ENCODE peak calls at places on chromosomes 12 and 14, in nine cellular contexts. D, M, G, O, K, I, P, L and A are unnamed samples.

GRCh38 chr12:111454311-111454710 is 48.6 kb downstream of the SH2B3 start:
- DNase-seq in D (no peak), M (no peak), G (no peak), O (no peak), K (no peak), I (no peak), P (no peak), L (no peak), A (no peak)

GRCh38 chr14:106605548-106606448 is 1079.4 kb downstream of the TMEM121 start:
- DNase-seq in D (no peak), M (peak), G (no peak), O (no peak), K (no peak), I (peak), P (no peak), L (no peak), A (no peak)

GRCh38 chr14:68782091-68782981 is 10.5 kb downstream of the ZFP36L1 start:
- DNase-seq in D (no peak), M (no peak), G (no peak), O (no peak), K (no peak), I (peak), P (no peak), L (peak), A (no peak)

GRCh38 chr14:93106541-93107156 is 9.1 kb downstream of the ITPK1 start:
- DNase-seq in D (no peak), M (no peak), G (no peak), O (no peak), K (no peak), I (no peak), P (no peak), L (no peak), A (no peak)

GRCh38 chr12:79174656-79175055 is 310.1 kb downstream of the SYT1 start:
- DNase-seq in D (no peak), M (peak), G (peak), O (no peak), K (peak), I (no peak), P (peak), L (no peak), A (peak)

GRCh38 chr14:44699391-44699790 is 192.3 kb upstream of the FSCB start:
- DNase-seq in D (no peak), M (no peak), G (no peak), O (no peak), K (no peak), I (no peak), P (no peak), L (no peak), A (no peak)

GRCh38 chr12:1912580-1913376 is 5.7 kb downstream of the CACNA2D4 start:
- DNase-seq in D (no peak), M (no peak), G (no peak), O (no peak), K (no peak), I (no peak), P (no peak), L (no peak), A (peak)

GRCh38 chr12:107761502-107761904 is 566 bp upstream of the PRDM4 start:
- DNase-seq in D (no peak), M (no peak), G (peak), O (no peak), K (no peak), I (no peak), P (no peak), L (no peak), A (no peak)

GRCh38 chr14:22095845-22096510 is 422.4 kb upstream of the OR4E1 start:
- DNase-seq in D (no peak), M (no peak), G (no peak), O (no peak), K (no peak), I (no peak), P (no peak), L (no peak), A (no peak)

GRCh38 chr14:54001189-54001878 is 44.7 kb upstream of the BMP4 start:
- DNase-seq in D (no peak), M (no peak), G (peak), O (no peak), K (peak), I (no peak), P (no peak), L (no peak), A (no peak)

GRCh38 chr12:28033538-28033915 is 61.0 kb upstream of the PTHLH start:
- DNase-seq in D (no peak), M (no peak), G (no peak), O (no peak), K (peak), I (no peak), P (no peak), L (no peak), A (peak)

GRCh38 chr12:89351489-89352241 is 636 bp downstream of the DUSP6 start:
- DNase-seq in D (no peak), M (peak), G (no peak), O (no peak), K (no peak), I (peak), P (no peak), L (peak), A (no peak)

GRCh38 chr12:109053382-109054123 is 1.2 kb downstream of the USP30 start:
- DNase-seq in D (no peak), M (no peak), G (no peak), O (no peak), K (no peak), I (no peak), P (no peak), L (no peak), A (peak)

GRCh38 chr14:68486033-68486732 is 306.7 kb downstream of the ZFP36L1 start:
- DNase-seq in D (no peak), M (no peak), G (no peak), O (no peak), K (no peak), I (peak), P (no peak), L (no peak), A (no peak)

GRCh38 chr14:55107766-55108554 is 21.1 kb upstream of the LGALS3 start:
- DNase-seq in D (peak), M (peak), G (no peak), O (peak), K (peak), I (peak), P (peak), L (peak), A (peak)

GRCh38 chr14:52351561-52352491 is 37.7 kb downstream of the PTGER2 start:
- DNase-seq in D (no peak), M (peak), G (no peak), O (no peak), K (no peak), I (no peak), P (peak), L (no peak), A (peak)

GRCh38 chr12:77124767-77125166 is 59.4 kb upstream of the E2F7 start:
- DNase-seq in D (no peak), M (no peak), G (no peak), O (no peak), K (peak), I (no peak), P (peak), L (no peak), A (peak)

GRCh38 chr14:75885829-75886228 is 96.0 kb downstream of the TGFB3 start:
- DNase-seq in D (no peak), M (no peak), G (no peak), O (no peak), K (peak), I (no peak), P (peak), L (no peak), A (peak)

GRCh38 chr14:75880512-75880911 is 101.3 kb downstream of the TGFB3 start:
- DNase-seq in D (no peak), M (no peak), G (peak), O (no peak), K (no peak), I (no peak), P (no peak), L (no peak), A (no peak)

GRCh38 chr14:75881986-75882385 is 99.8 kb downstream of the TGFB3 start:
- DNase-seq in D (no peak), M (no peak), G (no peak), O (no peak), K (no peak), I (no peak), P (no peak), L (no peak), A (no peak)

GRCh38 chr14:75886661-75887348 is 95.0 kb downstream of the TGFB3 start:
- DNase-seq in D (no peak), M (no peak), G (no peak), O (no peak), K (peak), I (no peak), P (no peak), L (no peak), A (peak)

GRCh38 chr14:75884198-75884611 is 97.6 kb downstream of the TGFB3 start:
- DNase-seq in D (peak), M (no peak), G (peak), O (no peak), K (peak), I (no peak), P (peak), L (no peak), A (peak)
- TF ChIP-seq CTCF in D (peak), M (no peak), G (peak), O (no peak), K (peak), I (peak), P (peak), L (no peak), A (peak)

DNA sequence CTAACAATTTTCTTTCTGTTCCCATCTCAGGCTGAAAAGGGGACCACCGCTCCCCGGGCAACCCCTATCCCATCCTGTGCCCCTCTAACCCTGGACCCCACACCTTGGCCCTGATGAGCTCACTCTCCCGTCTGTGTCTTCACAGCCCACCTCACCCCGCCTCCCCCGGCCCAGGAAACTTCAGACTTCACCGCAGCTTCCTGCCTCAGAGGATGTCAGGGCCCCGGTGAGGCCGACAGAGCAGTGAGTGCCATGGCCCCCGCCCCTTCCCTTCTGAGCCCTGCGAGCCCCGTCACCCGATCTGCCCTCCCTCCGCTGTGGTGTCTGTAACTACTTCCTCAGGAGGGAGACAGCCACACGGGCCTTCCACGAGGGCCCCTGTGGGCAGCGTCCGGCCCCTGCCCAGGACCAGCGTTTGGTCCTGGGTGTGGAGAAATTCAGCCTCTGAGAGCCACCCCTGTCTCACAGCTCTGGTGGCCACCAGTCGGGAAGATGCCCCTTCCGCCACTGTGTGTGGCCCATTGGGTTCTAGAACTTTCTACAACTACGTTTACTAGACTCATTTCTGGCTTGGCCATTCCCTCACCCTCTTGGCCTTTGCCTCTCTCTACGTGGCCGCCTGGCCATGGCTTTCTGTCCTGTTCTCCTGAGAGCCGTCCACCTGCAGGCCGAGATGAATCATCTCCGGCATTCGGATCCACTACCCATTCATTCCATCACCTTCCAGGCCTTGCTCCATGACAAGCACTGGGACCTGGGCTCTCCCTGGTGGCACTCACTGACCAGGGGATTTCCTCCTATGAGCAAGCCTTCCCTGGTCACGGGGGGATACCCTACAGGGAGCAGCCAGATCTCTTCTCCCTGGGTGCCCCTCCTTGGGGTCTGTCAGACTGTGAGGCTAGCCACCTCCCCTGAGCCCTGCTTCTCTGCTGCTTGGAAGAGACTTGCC is 3.4 kb downstream of the RHOF start:
- DNase-seq in D (no peak), M (peak), G (peak), O (no peak), K (no peak), I (no peak), P (no peak), L (peak), A (no peak)
- H3K4me3 ChIP-seq in D (no peak), M (no peak), G (no peak), O (no peak), K (no peak), I (no peak), P (no peak), L (no peak), A (no peak)

GRCh38 chr12:52810554-52810953 is 3.4 kb downstream of the KRT4 start:
- DNase-seq in D (no peak), M (no peak), G (no peak), O (no peak), K (no peak), I (no peak), P (no peak), L (no peak), A (no peak)
- TF ChIP-seq CTCF in D (no peak), M (no peak), G (no peak), O (no peak), K (no peak), I (no peak), P (no peak), L (no peak), A (no peak)

DNA sequence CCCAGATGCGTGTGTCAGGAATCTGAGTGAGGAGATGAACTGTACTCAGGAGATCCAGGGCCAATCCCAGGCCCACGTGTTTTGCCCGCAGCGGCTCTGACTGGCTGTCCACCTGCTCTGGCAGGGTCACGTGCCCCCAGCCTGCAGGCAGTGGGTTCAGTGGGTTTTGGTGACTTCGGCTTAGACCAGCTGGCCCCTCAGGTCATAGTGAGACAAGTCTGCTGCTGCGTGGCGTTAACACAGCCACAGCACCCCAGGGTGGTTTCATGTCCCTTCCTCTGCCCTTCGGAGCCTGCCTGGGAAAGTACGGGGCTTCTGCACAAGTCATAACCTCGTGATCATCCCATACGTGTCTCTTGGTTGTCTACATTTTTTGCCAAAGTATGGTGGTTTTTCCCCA is 2.6 kb downstream of the FBRSL1 start:
- DNase-seq in D (no peak), M (no peak), G (no peak), O (no peak), K (no peak), I (no peak), P (no peak), L (no peak), A (no peak)
- H3K4me3 ChIP-seq in D (no peak), M (no peak), G (no peak), O (no peak), K (no peak), I (no peak), P (no peak), L (peak), A (no peak)

GRCh38 chr14:40417777-40418401 is 985.7 kb upstream of the FBXO33 start:
- DNase-seq in D (no peak), M (no peak), G (peak), O (no peak), K (peak), I (peak), P (no peak), L (no peak), A (no peak)
- TF ChIP-seq CTCF in D (no peak), M (no peak), G (peak), O (no peak), K (peak), I (peak), P (peak), L (peak), A (no peak)

GRCh38 chr14:62655161-62655560 is 390.1 kb downstream of the KCNH5 start:
- DNase-seq in D (peak), M (no peak), G (no peak), O (no peak), K (no peak), I (no peak), P (no peak), L (no peak), A (peak)
- H3K4me3 ChIP-seq in D (no peak), M (no peak), G (no peak), O (no peak), K (no peak), I (no peak), P (no peak), L (no peak), A (no peak)

GRCh38 chr12:25459541-25459951 is 93.5 kb downstream of the LMNTD1 start:
- DNase-seq in D (no peak), M (no peak), G (no peak), O (no peak), K (no peak), I (no peak), P (no peak), L (no peak), A (no peak)

GRCh38 chr12:25455696-25456095 is 97.4 kb downstream of the LMNTD1 start:
- DNase-seq in D (no peak), M (no peak), G (no peak), O (no peak), K (no peak), I (no peak), P (no peak), L (no peak), A (peak)

GRCh38 chr12:25456474-25456873 is 96.6 kb downstream of the LMNTD1 start:
- DNase-seq in D (no peak), M (no peak), G (no peak), O (no peak), K (no peak), I (no peak), P (no peak), L (no peak), A (no peak)

GRCh38 chr12:25463005-25463404 is 90.1 kb downstream of the LMNTD1 start:
- DNase-seq in D (no peak), M (no peak), G (no peak), O (no peak), K (no peak), I (no peak), P (no peak), L (no peak), A (no peak)

GRCh38 chr12:25458047-25458552 is 95.0 kb downstream of the LMNTD1 start:
- DNase-seq in D (peak), M (no peak), G (no peak), O (no peak), K (peak), I (no peak), P (peak), L (no peak), A (peak)
- TF ChIP-seq CTCF in D (no peak), M (no peak), G (no peak), O (no peak), K (no peak), I (no peak), P (no peak), L (no peak), A (no peak)

GRCh38 chr14:103697601-103698379 is 17.5 kb downstream of the XRCC3 start:
- DNase-seq in D (no peak), M (no peak), G (no peak), O (no peak), K (no peak), I (no peak), P (no peak), L (peak), A (no peak)

GRCh38 chr14:103698380-103699260 is 16.6 kb downstream of the XRCC3 start:
- DNase-seq in D (no peak), M (peak), G (no peak), O (no peak), K (peak), I (peak), P (no peak), L (peak), A (no peak)

GRCh38 chr14:103700753-103701490 is 14.3 kb downstream of the XRCC3 start:
- DNase-seq in D (no peak), M (no peak), G (no peak), O (no peak), K (no peak), I (no peak), P (no peak), L (peak), A (no peak)

GRCh38 chr14:103699901-103700752 is 15.1 kb downstream of the XRCC3 start:
- DNase-seq in D (no peak), M (no peak), G (no peak), O (no peak), K (no peak), I (no peak), P (no peak), L (peak), A (no peak)

GRCh38 chr14:103699261-103699661 is 16.0 kb downstream of the XRCC3 start:
- DNase-seq in D (no peak), M (no peak), G (no peak), O (no peak), K (no peak), I (no peak), P (no peak), L (no peak), A (no peak)
- H3K4me3 ChIP-seq in D (no peak), M (no peak), G (no peak), O (no peak), K (no peak), I (no peak), P (no peak), L (no peak), A (no peak)

DNA sequence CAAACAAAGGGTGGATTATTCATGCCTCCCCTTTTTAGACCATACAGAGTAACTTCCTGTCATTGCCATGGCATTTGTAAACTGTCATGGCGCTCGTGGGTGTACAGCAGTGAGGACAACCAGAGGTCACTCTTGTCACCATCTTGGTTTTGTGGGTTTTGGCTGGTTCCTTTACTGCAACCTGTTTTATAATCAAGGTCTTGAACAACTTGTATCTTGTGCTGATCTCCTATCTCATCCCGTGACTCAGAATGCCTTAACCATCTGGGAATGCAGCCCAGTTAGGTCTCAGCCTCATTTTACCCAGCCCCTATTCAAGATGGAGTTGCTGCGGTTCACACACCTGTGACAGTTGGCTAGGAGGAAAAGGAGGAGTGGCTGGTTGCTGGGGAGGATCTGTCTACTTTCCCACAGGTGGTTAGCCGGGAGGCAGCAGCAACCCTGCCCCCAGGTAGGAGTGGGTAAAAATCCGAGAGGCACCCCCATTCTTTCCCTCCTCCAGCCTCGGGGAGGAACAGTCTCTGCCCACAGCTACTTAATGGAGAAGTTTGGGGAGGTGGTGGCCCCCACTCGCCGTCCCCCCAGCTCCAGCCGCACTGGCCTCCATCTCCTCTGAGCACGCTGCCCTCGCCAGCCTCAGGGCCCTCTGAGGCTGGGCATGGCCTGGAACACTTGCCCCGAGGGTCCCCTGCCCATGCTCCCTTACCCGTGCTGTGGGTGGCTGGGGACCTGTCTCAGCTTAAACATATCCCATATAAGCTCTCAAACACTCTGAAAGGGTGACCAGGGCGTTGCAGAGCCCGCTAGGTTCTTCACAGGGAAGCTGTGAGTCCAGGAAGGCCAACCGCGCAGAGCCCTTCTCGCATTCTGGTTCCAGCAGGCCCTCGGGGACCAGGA is 41.7 kb downstream of the SMIM41 start:
- DNase-seq in D (no peak), M (no peak), G (no peak), O (no peak), K (no peak), I (no peak), P (no peak), L (no peak), A (no peak)
- TF ChIP-seq CTCF in D (no peak), M (no peak), G (no peak), O (no peak), K (no peak), I (no peak), P (no peak), L (no peak), A (no peak)

GRCh38 chr12:54056110-54056509 is 2.5 kb downstream of the HOXC4 start:
- DNase-seq in D (no peak), M (no peak), G (no peak), O (no peak), K (no peak), I (no peak), P (no peak), L (no peak), A (no peak)
- H3K4me3 ChIP-seq in D (no peak), M (no peak), G (no peak), O (no peak), K (no peak), I (no peak), P (peak), L (no peak), A (no peak)